ENCODE peak calls at places on chromosomes 16 and 17, in seven cellular contexts. One of them, this sample, is unnamed.

GRCh38 chr17:67015001-67015400 is 29.4 kb upstream of the CACNG1 start:
- DNase-seq in cardiac muscle cell: no peak
- DNase-seq in K562: no peak
- DNase-seq in psoas muscle: no peak
- DNase-seq in colonic mucosa: no peak
- DNase-seq in left ventricle myocardium inferior: no peak
- DNase-seq in mucosa of descending colon: no peak
- DNase-seq in this sample: no peak

GRCh38 chr16:28140788-28141618 is 70.8 kb downstream of the XPO6 start:
- DNase-seq in colonic mucosa: no peak
- DNase-seq in mucosa of descending colon: no peak
- DNase-seq in K562: no peak
- DNase-seq in psoas muscle: no peak
- DNase-seq in left ventricle myocardium inferior: no peak
- DNase-seq in cardiac muscle cell: no peak
- DNase-seq in this sample: no peak

GRCh38 chr16:52434224-52434623 is 112.7 kb downstream of the TOX3 start:
- DNase-seq in mucosa of descending colon: no peak
- DNase-seq in psoas muscle: no peak
- DNase-seq in colonic mucosa: no peak
- DNase-seq in cardiac muscle cell: no peak
- DNase-seq in K562: no peak
- DNase-seq in left ventricle myocardium inferior: no peak
- DNase-seq in this sample: no peak

GRCh38 chr16:77548766-77549165 is 113.9 kb upstream of the ADAMTS18 start:
- DNase-seq in left ventricle myocardium inferior: no peak
- DNase-seq in psoas muscle: no peak
- DNase-seq in mucosa of descending colon: no peak
- DNase-seq in K562: no peak
- DNase-seq in cardiac muscle cell: no peak
- DNase-seq in colonic mucosa: no peak
- DNase-seq in this sample: no peak

GRCh38 chr16:67537636-67538591 is 9.3 kb downstream of the RIPOR1 start:
- DNase-seq in mucosa of descending colon: peak
- DNase-seq in cardiac muscle cell: peak
- DNase-seq in K562: no peak
- DNase-seq in psoas muscle: peak
- DNase-seq in colonic mucosa: peak
- DNase-seq in left ventricle myocardium inferior: peak
- DNase-seq in this sample: peak

GRCh38 chr17:55743103-55743679 is 7.7 kb upstream of the PCTP start:
- DNase-seq in K562: peak
- DNase-seq in left ventricle myocardium inferior: no peak
- DNase-seq in colonic mucosa: peak
- DNase-seq in cardiac muscle cell: no peak
- DNase-seq in psoas muscle: no peak
- DNase-seq in mucosa of descending colon: no peak
- DNase-seq in this sample: no peak

GRCh38 chr16:65994305-65994704 is 372.2 kb upstream of the CDH5 start:
- DNase-seq in colonic mucosa: no peak
- DNase-seq in cardiac muscle cell: no peak
- DNase-seq in left ventricle myocardium inferior: no peak
- DNase-seq in K562: no peak
- DNase-seq in psoas muscle: no peak
- DNase-seq in mucosa of descending colon: no peak
- DNase-seq in this sample: no peak

GRCh38 chr17:32536736-32537646 is 50.2 kb downstream of the CDK5R1 start:
- DNase-seq in K562: no peak
- DNase-seq in psoas muscle: no peak
- DNase-seq in left ventricle myocardium inferior: no peak
- DNase-seq in mucosa of descending colon: no peak
- DNase-seq in cardiac muscle cell: peak
- DNase-seq in colonic mucosa: no peak
- DNase-seq in this sample: no peak

GRCh38 chr17:7857724-7858486 is at the start of gene CYB5D1:
- DNase-seq in left ventricle myocardium inferior: peak
- DNase-seq in K562: peak
- DNase-seq in mucosa of descending colon: peak
- DNase-seq in psoas muscle: peak
- DNase-seq in cardiac muscle cell: peak
- DNase-seq in colonic mucosa: peak
- DNase-seq in this sample: peak

GRCh38 chr16:31527617-31528287 is at the start of gene AHSP:
- DNase-seq in psoas muscle: no peak
- DNase-seq in mucosa of descending colon: no peak
- DNase-seq in colonic mucosa: no peak
- DNase-seq in left ventricle myocardium inferior: no peak
- DNase-seq in cardiac muscle cell: no peak
- DNase-seq in K562: peak
- DNase-seq in this sample: no peak

GRCh38 chr17:50863221-50863843 is 2.8 kb downstream of the TOB1 start:
- DNase-seq in colonic mucosa: peak
- DNase-seq in cardiac muscle cell: peak
- DNase-seq in mucosa of descending colon: no peak
- DNase-seq in psoas muscle: no peak
- DNase-seq in left ventricle myocardium inferior: no peak
- DNase-seq in K562: no peak
- DNase-seq in this sample: no peak

GRCh38 chr17:63696381-63696961 is 3.5 kb downstream of the LIMD2 start:
- DNase-seq in colonic mucosa: no peak
- DNase-seq in cardiac muscle cell: peak
- DNase-seq in psoas muscle: no peak
- DNase-seq in left ventricle myocardium inferior: no peak
- DNase-seq in mucosa of descending colon: no peak
- DNase-seq in K562: peak
- DNase-seq in this sample: peak

GRCh38 chr16:87569601-87570559 is 32.4 kb upstream of the JPH3 start:
- DNase-seq in psoas muscle: no peak
- DNase-seq in K562: no peak
- DNase-seq in colonic mucosa: no peak
- DNase-seq in mucosa of descending colon: no peak
- DNase-seq in cardiac muscle cell: peak
- DNase-seq in left ventricle myocardium inferior: no peak
- DNase-seq in this sample: no peak

GRCh38 chr16:87570564-87570937 is 31.8 kb upstream of the JPH3 start:
- DNase-seq in cardiac muscle cell: no peak
- DNase-seq in K562: no peak
- DNase-seq in mucosa of descending colon: no peak
- DNase-seq in colonic mucosa: no peak
- DNase-seq in psoas muscle: no peak
- DNase-seq in left ventricle myocardium inferior: no peak
- DNase-seq in this sample: no peak

GRCh38 chr16:87572959-87573358 is 29.3 kb upstream of the JPH3 start:
- DNase-seq in left ventricle myocardium inferior: no peak
- DNase-seq in K562: no peak
- DNase-seq in psoas muscle: no peak
- DNase-seq in cardiac muscle cell: no peak
- DNase-seq in colonic mucosa: no peak
- DNase-seq in mucosa of descending colon: no peak
- DNase-seq in this sample: no peak

GRCh38 chr16:87571868-87572244 is 30.5 kb upstream of the JPH3 start:
- DNase-seq in mucosa of descending colon: no peak
- DNase-seq in psoas muscle: no peak
- DNase-seq in cardiac muscle cell: no peak
- DNase-seq in colonic mucosa: no peak
- DNase-seq in left ventricle myocardium inferior: no peak
- DNase-seq in K562: no peak
- DNase-seq in this sample: no peak

DNA sequence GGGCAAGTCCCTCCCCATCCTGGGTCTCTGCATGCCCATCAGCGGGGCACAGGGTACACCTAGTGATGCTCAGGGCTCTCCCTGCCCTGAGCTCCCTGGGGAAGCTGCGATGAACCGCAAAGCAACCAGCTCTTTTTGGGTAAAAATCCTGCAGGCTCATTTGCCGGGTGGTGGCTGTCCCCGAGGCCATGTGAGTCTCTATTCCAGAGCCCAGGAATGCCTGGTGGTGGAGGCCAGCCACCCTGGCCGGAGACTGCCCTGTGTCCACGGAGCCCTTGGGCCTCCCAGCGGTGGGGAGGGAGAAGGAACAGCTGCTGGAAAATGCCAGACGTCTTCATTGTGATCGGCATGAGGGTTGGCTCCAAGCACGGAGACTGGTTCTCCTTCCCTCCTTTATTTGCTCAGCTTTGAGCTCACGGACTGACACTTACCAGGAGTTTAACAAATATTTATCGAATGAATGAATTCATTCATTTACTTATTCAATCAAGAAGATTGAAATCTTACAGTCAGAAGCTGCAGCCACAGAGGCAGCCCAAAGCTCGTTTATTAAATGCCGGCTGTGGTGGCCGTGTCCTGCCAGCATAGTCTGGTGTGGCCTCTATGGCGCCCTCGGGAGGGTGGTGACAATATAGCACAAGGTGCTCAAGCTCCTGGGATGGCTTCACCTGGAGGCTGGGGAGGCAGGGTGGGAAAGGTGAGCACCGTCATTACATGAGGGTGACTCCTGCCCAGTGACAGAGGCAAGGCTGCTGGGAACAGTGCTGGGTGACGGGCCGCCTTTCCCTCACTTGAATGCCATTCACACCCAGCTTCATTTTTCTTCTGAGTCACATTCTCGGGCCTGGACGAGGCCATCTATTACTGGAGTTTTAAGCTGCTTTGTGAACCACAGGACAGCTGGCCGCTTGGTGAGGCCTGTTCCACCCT is 31.1 kb upstream of the JPH3 start:
- DNase-seq in colonic mucosa: peak
- DNase-seq in left ventricle myocardium inferior: peak
- DNase-seq in psoas muscle: peak
- DNase-seq in cardiac muscle cell: peak
- DNase-seq in K562: peak
- DNase-seq in mucosa of descending colon: no peak
- DNase-seq in this sample: peak
- TF ChIP-seq CTCF in colonic mucosa: no peak
- TF ChIP-seq CTCF in left ventricle myocardium inferior: peak
- TF ChIP-seq CTCF in psoas muscle: peak
- TF ChIP-seq CTCF in cardiac muscle cell: peak
- TF ChIP-seq CTCF in K562: peak
- TF ChIP-seq CTCF in mucosa of descending colon: peak
- TF ChIP-seq CTCF in this sample: peak

GRCh38 chr17:181213-182163 is at the start of gene DOC2B:
- DNase-seq in left ventricle myocardium inferior: peak
- DNase-seq in K562: no peak
- DNase-seq in mucosa of descending colon: no peak
- DNase-seq in psoas muscle: peak
- DNase-seq in cardiac muscle cell: peak
- DNase-seq in colonic mucosa: peak
- DNase-seq in this sample: peak
- H3K4me3 ChIP-seq in left ventricle myocardium inferior: peak
- H3K4me3 ChIP-seq in K562: no peak
- H3K4me3 ChIP-seq in mucosa of descending colon: no peak
- H3K4me3 ChIP-seq in psoas muscle: peak
- H3K4me3 ChIP-seq in cardiac muscle cell: peak
- H3K4me3 ChIP-seq in colonic mucosa: peak
- H3K4me3 ChIP-seq in this sample: peak

GRCh38 chr17:4970273-4970672 is 2.7 kb upstream of the SPAG7 start:
- DNase-seq in colonic mucosa: no peak
- DNase-seq in cardiac muscle cell: no peak
- DNase-seq in psoas muscle: no peak
- DNase-seq in mucosa of descending colon: no peak
- DNase-seq in left ventricle myocardium inferior: no peak
- DNase-seq in K562: no peak
- DNase-seq in this sample: peak

GRCh38 chr17:4967539-4968165 is at the start of gene SPAG7:
- DNase-seq in left ventricle myocardium inferior: peak
- DNase-seq in cardiac muscle cell: peak
- DNase-seq in mucosa of descending colon: peak
- DNase-seq in psoas muscle: peak
- DNase-seq in colonic mucosa: peak
- DNase-seq in K562: peak
- DNase-seq in this sample: peak

GRCh38 chr17:4968916-4969550 is 1.4 kb upstream of the SPAG7 start:
- DNase-seq in cardiac muscle cell: peak
- DNase-seq in K562: no peak
- DNase-seq in mucosa of descending colon: peak
- DNase-seq in colonic mucosa: no peak
- DNase-seq in psoas muscle: peak
- DNase-seq in left ventricle myocardium inferior: no peak
- DNase-seq in this sample: peak

GRCh38 chr17:4968166-4968915 is 724 bp upstream of the SPAG7 start:
- DNase-seq in psoas muscle: no peak
- DNase-seq in cardiac muscle cell: peak
- DNase-seq in K562: peak
- DNase-seq in colonic mucosa: no peak
- DNase-seq in left ventricle myocardium inferior: no peak
- DNase-seq in mucosa of descending colon: peak
- DNase-seq in this sample: peak

GRCh38 chr17:4969551-4970231 is 2.1 kb upstream of the SPAG7 start:
- DNase-seq in psoas muscle: no peak
- DNase-seq in left ventricle myocardium inferior: no peak
- DNase-seq in cardiac muscle cell: peak
- DNase-seq in colonic mucosa: no peak
- DNase-seq in mucosa of descending colon: no peak
- DNase-seq in K562: no peak
- DNase-seq in this sample: peak
- TF ChIP-seq CTCF in psoas muscle: no peak
- TF ChIP-seq CTCF in left ventricle myocardium inferior: no peak
- TF ChIP-seq CTCF in cardiac muscle cell: no peak
- TF ChIP-seq CTCF in colonic mucosa: no peak
- TF ChIP-seq CTCF in mucosa of descending colon: no peak
- TF ChIP-seq CTCF in K562: no peak
- TF ChIP-seq CTCF in this sample: no peak

GRCh38 chr17:77247048-77247541 is 106.3 kb downstream of the SEC14L1 start:
- DNase-seq in mucosa of descending colon: peak
- DNase-seq in K562: peak
- DNase-seq in cardiac muscle cell: peak
- DNase-seq in psoas muscle: peak
- DNase-seq in left ventricle myocardium inferior: peak
- DNase-seq in colonic mucosa: peak
- DNase-seq in this sample: peak

GRCh38 chr17:77248216-77249054 is 107.7 kb downstream of the SEC14L1 start:
- DNase-seq in colonic mucosa: no peak
- DNase-seq in psoas muscle: no peak
- DNase-seq in mucosa of descending colon: no peak
- DNase-seq in K562: no peak
- DNase-seq in cardiac muscle cell: no peak
- DNase-seq in left ventricle myocardium inferior: no peak
- DNase-seq in this sample: no peak

GRCh38 chr17:77245162-77245926 is 104.6 kb downstream of the SEC14L1 start:
- DNase-seq in mucosa of descending colon: no peak
- DNase-seq in cardiac muscle cell: no peak
- DNase-seq in colonic mucosa: no peak
- DNase-seq in left ventricle myocardium inferior: no peak
- DNase-seq in psoas muscle: no peak
- DNase-seq in K562: no peak
- DNase-seq in this sample: peak

GRCh38 chr17:77246110-77247047 is 105.6 kb downstream of the SEC14L1 start:
- DNase-seq in colonic mucosa: no peak
- DNase-seq in cardiac muscle cell: no peak
- DNase-seq in mucosa of descending colon: no peak
- DNase-seq in left ventricle myocardium inferior: no peak
- DNase-seq in K562: no peak
- DNase-seq in psoas muscle: no peak
- DNase-seq in this sample: no peak

DNA sequence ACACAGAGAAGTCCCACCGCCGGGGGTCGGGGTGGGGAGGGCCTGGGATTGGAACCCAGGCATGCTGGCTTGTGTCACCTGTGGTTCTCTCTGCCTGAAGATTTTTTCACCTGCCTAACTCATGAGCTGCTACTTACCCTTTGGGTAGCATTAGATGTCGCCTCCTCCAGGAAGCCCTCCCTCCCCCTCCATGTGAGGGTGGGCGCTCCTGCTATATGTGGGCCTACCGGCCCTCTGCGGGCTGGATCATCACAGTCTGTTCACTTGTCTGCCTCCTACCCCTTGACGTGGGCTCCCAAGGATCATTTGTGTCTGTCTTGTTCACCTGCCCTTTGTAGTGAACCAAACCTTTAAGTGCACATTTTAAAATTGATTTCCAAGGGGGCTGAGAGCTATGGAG is 106.8 kb downstream of the SEC14L1 start:
- DNase-seq in mucosa of descending colon: no peak
- DNase-seq in colonic mucosa: no peak
- DNase-seq in left ventricle myocardium inferior: no peak
- DNase-seq in psoas muscle: no peak
- DNase-seq in cardiac muscle cell: no peak
- DNase-seq in K562: no peak
- DNase-seq in this sample: no peak
- H3K4me3 ChIP-seq in mucosa of descending colon: no peak
- H3K4me3 ChIP-seq in colonic mucosa: no peak
- H3K4me3 ChIP-seq in left ventricle myocardium inferior: peak
- H3K4me3 ChIP-seq in psoas muscle: no peak
- H3K4me3 ChIP-seq in cardiac muscle cell: peak
- H3K4me3 ChIP-seq in K562: peak
- H3K4me3 ChIP-seq in this sample: no peak